ENCODE peak calls at places on chromosomes 13 and 19, in seven cellular contexts. W, G, O, J, Y, E and V are unnamed samples. For H3K4me1, the result is how much of the 10 kb centered on the place peaks cover.

GRCh38 chr13:107969551-107969950 is 245.8 kb downstream of the LIG4 start:
- DNase-seq in W (no peak), G (no peak), O (no peak), J (no peak), Y (no peak), E (no peak), V (no peak)

GRCh38 chr19:18898533-18899408 is 2.8 kb upstream of the CERS1 start:
- DNase-seq in W (no peak), G (no peak), O (no peak), J (no peak), Y (no peak), E (no peak), V (no peak)

GRCh38 chr13:30572859-30573275 is 44.9 kb upstream of the USPL1 start:
- DNase-seq in W (no peak), G (no peak), O (no peak), J (no peak), Y (no peak), E (peak), V (no peak)

GRCh38 chr19:52646571-52647222 is 8.5 kb upstream of the ZNF83 start:
- DNase-seq in W (no peak), G (no peak), O (no peak), J (no peak), Y (no peak), E (peak), V (no peak)

GRCh38 chr19:5893907-5894703 is 9.5 kb downstream of the NDUFA11 start:
- DNase-seq in W (no peak), G (no peak), O (peak), J (no peak), Y (no peak), E (no peak), V (no peak)

GRCh38 chr13:91655731-91656130 is 257.3 kb downstream of the GPC5 start:
- DNase-seq in W (no peak), G (no peak), O (no peak), J (no peak), Y (no peak), E (no peak), V (no peak)

GRCh38 chr19:2474232-2475017 is 1.5 kb upstream of the GADD45B start:
- DNase-seq in W (peak), G (peak), O (peak), J (peak), Y (peak), E (peak), V (peak)

GRCh38 chr19:10936661-10937084 is 8.1 kb downstream of the TIMM29 start:
- DNase-seq in W (no peak), G (no peak), O (no peak), J (peak), Y (no peak), E (peak), V (peak)

GRCh38 chr19:45446295-45446694 is 21.5 kb upstream of the FOSB start:
- DNase-seq in W (no peak), G (no peak), O (no peak), J (no peak), Y (no peak), E (peak), V (no peak)

GRCh38 chr13:37621811-37622361 is 23.3 kb upstream of the POSTN start:
- DNase-seq in W (no peak), G (no peak), O (no peak), J (peak), Y (no peak), E (peak), V (no peak)

GRCh38 chr13:90576067-90576466 is 771.4 kb upstream of the MIR17HG start:
- DNase-seq in W (no peak), G (no peak), O (no peak), J (no peak), Y (no peak), E (no peak), V (no peak)

GRCh38 chr13:28099396-28100148 is 804 bp downstream of the FLT3 start:
- DNase-seq in W (no peak), G (no peak), O (no peak), J (no peak), Y (no peak), E (no peak), V (no peak)

GRCh38 chr13:109779074-109779473 is 7.3 kb downstream of the IRS2 start:
- DNase-seq in W (peak), G (no peak), O (no peak), J (no peak), Y (no peak), E (no peak), V (no peak)

GRCh38 chr19:15251010-15251748 is 18.9 kb upstream of the EPHX3 start:
- DNase-seq in W (no peak), G (no peak), O (no peak), J (no peak), Y (no peak), E (peak), V (no peak)

GRCh38 chr13:49439609-49440008 is 4.3 kb downstream of the CAB39L start:
- DNase-seq in W (no peak), G (no peak), O (no peak), J (no peak), Y (no peak), E (no peak), V (no peak)

GRCh38 chr13:41533266-41533665 is 75.9 kb downstream of the RGCC start:
- DNase-seq in W (peak), G (no peak), O (no peak), J (no peak), Y (no peak), E (no peak), V (no peak)

GRCh38 chr19:14070268-14071050 is 2.1 kb upstream of the MISP3 start:
- DNase-seq in W (no peak), G (no peak), O (no peak), J (no peak), Y (no peak), E (no peak), V (no peak)

GRCh38 chr19:37362733-37363132 is 8.2 kb upstream of the ZNF527 start:
- DNase-seq in W (no peak), G (no peak), O (no peak), J (no peak), Y (peak), E (no peak), V (no peak)

GRCh38 chr13:32731576-32731975 is 145.3 kb downstream of the PDS5B start:
- DNase-seq in W (no peak), G (no peak), O (no peak), J (no peak), Y (no peak), E (peak), V (no peak)

GRCh38 chr19:38812004-38812840 is 523 bp downstream of the LGALS4 start:
- DNase-seq in W (no peak), G (no peak), O (no peak), J (no peak), Y (no peak), E (no peak), V (no peak)

GRCh38 chr13:68190826-68191225 is 960.7 kb upstream of the PCDH9 start:
- DNase-seq in W (no peak), G (no peak), O (no peak), J (no peak), Y (no peak), E (no peak), V (no peak)

GRCh38 chr19:3367572-3368440 is 1.4 kb downstream of the NFIC start:
- DNase-seq in W (no peak), G (no peak), O (no peak), J (peak), Y (no peak), E (no peak), V (no peak)

GRCh38 chr19:3020321-3020960 is 8.6 kb downstream of the TLE2 start:
- DNase-seq in W (no peak), G (no peak), O (no peak), J (no peak), Y (no peak), E (no peak), V (no peak)

GRCh38 chr19:14081797-14082674 is 3.5 kb downstream of the C19orf67 start:
- DNase-seq in W (no peak), G (no peak), O (peak), J (peak), Y (no peak), E (peak), V (no peak)

GRCh38 chr19:34363094-34363493 is 1.9 kb upstream of the GPI start:
- DNase-seq in W (no peak), G (no peak), O (no peak), J (no peak), Y (no peak), E (no peak), V (no peak)

GRCh38 chr13:48624858-48625257 is 28.9 kb upstream of the CYSLTR2 start:
- DNase-seq in W (no peak), G (no peak), O (no peak), J (no peak), Y (no peak), E (no peak), V (no peak)

GRCh38 chr19:39277598-39277997 is 9.4 kb downstream of the IFNL2 start:
- DNase-seq in W (no peak), G (no peak), O (no peak), J (no peak), Y (no peak), E (no peak), V (no peak)

GRCh38 chr13:113651511-113652403 is 6.2 kb downstream of the ATP4B start:
- DNase-seq in W (no peak), G (no peak), O (no peak), J (peak), Y (no peak), E (no peak), V (peak)

GRCh38 chr13:81148822-81149221 is 807.9 kb upstream of the SPRY2 start:
- DNase-seq in W (no peak), G (no peak), O (no peak), J (no peak), Y (no peak), E (no peak), V (no peak)

GRCh38 chr13:39688278-39688677 is 32.8 kb downstream of the COG6 start:
- DNase-seq in W (no peak), G (no peak), O (no peak), J (no peak), Y (no peak), E (no peak), V (no peak)

GRCh38 chr19:30942636-30943035 is 406.6 kb downstream of the TSHZ3 start:
- DNase-seq in W (no peak), G (no peak), O (no peak), J (no peak), Y (no peak), E (no peak), V (no peak)

DNA sequence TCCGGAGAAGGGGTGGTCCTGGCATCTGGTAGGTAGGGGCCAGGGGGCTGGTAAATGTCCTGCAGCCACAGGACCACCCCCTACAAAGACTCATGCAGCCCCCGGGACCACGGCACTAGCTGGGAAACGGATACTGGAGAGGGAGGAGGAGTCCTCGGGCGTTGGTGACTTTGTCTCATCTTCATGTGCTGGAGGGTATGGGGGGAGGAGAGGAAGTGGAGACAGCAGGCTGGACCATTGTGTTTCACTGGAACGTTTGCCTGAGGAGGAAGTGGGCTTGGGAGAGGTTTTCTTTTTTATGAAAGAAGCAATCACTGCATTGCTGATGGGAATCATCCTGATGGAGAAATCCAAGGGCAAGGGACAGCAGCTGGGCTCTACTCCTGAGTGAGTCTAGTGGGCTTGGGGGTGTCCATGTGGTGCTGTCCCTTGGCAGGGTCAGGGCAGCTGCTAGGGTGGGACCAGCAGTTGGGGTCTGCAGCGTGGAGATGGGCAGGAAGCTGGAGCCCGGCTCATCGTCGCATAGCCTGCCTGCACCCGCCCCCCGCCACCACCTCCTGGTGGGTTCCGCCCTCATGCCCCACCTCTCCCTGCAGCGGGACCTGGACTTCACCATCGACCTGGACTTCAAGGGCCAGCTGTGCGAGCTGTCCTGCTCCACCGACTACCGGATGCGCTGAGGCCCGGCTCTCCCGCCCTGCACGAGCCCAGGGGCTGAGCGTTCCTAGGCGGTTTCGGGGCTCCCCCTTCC is 1.7 kb upstream of the ADM5 start:
- DNase-seq in W (no peak), G (no peak), O (no peak), J (no peak), Y (no peak), E (no peak), V (no peak)
- TF ChIP-seq POLR2A in W (no peak), G (no peak), O (no peak), J (no peak), Y (no peak), E (no peak), V (no peak)

GRCh38 chr19:48397263-48397635 is 3.8 kb downstream of the GRIN2D start:
- DNase-seq in W (no peak), G (no peak), O (no peak), J (no peak), Y (no peak), E (no peak), V (no peak)

GRCh38 chr19:48395499-48395898 is 2.0 kb downstream of the GRIN2D start:
- DNase-seq in W (no peak), G (no peak), O (no peak), J (no peak), Y (peak), E (no peak), V (no peak)

GRCh38 chr19:48396010-48396870 is 2.8 kb downstream of the GRIN2D start:
- DNase-seq in W (no peak), G (no peak), O (no peak), J (no peak), Y (peak), E (no peak), V (no peak)

GRCh38 chr19:48397636-48398328 is 4.3 kb downstream of the GRIN2D start:
- DNase-seq in W (no peak), G (no peak), O (no peak), J (no peak), Y (no peak), E (no peak), V (no peak)

GRCh38 chr19:48396871-48397176 is 3.4 kb downstream of the GRIN2D start:
- DNase-seq in W (no peak), G (no peak), O (no peak), J (no peak), Y (no peak), E (no peak), V (no peak)
- H3K4me3 ChIP-seq in W (no peak), G (no peak), O (no peak), J (no peak), Y (no peak), E (no peak), V (no peak)

GRCh38 chr19:29855771-29856510 is 44.1 kb downstream of the CCNE1 start:
- DNase-seq in W (no peak), G (no peak), O (no peak), J (no peak), Y (no peak), E (no peak), V (no peak)

GRCh38 chr19:29861575-29861974 is 49.8 kb downstream of the CCNE1 start:
- DNase-seq in W (no peak), G (no peak), O (no peak), J (no peak), Y (no peak), E (no peak), V (no peak)

GRCh38 chr19:29858000-29858596 is 46.3 kb downstream of the CCNE1 start:
- DNase-seq in W (no peak), G (no peak), O (no peak), J (peak), Y (peak), E (no peak), V (no peak)

GRCh38 chr19:29860492-29860891 is 48.7 kb downstream of the CCNE1 start:
- DNase-seq in W (no peak), G (no peak), O (no peak), J (no peak), Y (no peak), E (no peak), V (no peak)

DNA sequence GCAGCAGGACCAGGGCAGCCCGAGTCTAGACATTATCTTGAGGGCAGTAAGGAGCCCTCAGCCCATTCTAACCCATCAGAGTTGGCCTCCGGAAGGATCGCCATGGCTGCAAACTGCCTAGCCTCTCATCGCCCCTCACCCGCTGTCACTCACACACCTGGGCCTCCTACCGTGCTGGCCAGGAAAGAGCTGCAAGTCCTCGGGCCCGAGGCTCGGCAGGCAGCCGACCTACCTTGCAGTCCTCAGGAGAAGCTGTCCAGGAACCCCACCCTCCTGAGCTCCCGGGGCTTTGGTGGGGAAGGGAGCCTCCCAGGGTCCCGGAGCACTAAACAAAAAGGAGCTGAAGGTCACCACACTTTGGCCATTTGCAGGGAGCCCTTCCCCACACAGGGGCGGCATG is 46.8 kb downstream of the CCNE1 start:
- DNase-seq in W (no peak), G (no peak), O (no peak), J (no peak), Y (no peak), E (no peak), V (no peak)
- H3K4me1 ChIP-seq in W (under half), G (under half), O (under half), J (under half), Y (under half), E (under half), V (under half)

GRCh38 chr13:26401578-26402021 is 147.7 kb downstream of the CDK8 start:
- DNase-seq in W (no peak), G (no peak), O (no peak), J (no peak), Y (no peak), E (no peak), V (no peak)

GRCh38 chr13:26401069-26401468 is 147.1 kb downstream of the CDK8 start:
- DNase-seq in W (no peak), G (no peak), O (no peak), J (no peak), Y (no peak), E (no peak), V (no peak)

GRCh38 chr13:26412263-26412662 is 145.2 kb upstream of the WASF3 start:
- DNase-seq in W (no peak), G (no peak), O (no peak), J (no peak), Y (no peak), E (no peak), V (no peak)

DNA sequence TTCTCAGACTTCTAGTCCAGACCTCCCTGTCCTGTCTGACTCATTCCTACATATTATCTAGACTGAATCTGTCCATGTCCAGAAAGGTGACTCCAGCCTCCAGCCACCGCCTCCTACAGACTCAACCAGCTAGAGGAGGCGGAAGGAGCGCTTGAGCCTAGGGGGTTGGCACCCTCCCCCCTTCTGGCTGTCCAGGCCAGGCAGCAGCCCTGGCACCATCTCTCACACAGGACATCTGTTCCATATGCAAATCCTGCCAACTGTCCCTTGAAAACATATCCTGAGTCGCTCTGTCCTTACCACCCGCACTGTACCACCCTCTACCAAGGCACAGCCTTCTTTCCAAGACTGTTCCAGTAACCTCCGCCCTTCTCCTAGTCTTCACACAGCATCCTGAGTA is 150.7 kb upstream of the WASF3 start:
- DNase-seq in W (no peak), G (no peak), O (no peak), J (no peak), Y (no peak), E (no peak), V (no peak)
- TF ChIP-seq POLR2A in W (no peak), G (no peak), O (no peak), J (no peak), Y (no peak), E (no peak), V (no peak)